ENCODE peak calls at places on chromosome 21, in five cellular contexts. One of them, this sample, is unnamed.

GRCh38 chr21:34926784-34927548 is 122.1 kb downstream of the RUNX1 start:
- DNase-seq in HL-60: no peak
- DNase-seq in breast epithelium: no peak
- DNase-seq in IMR-90: peak; percentile 44
- DNase-seq in Peyer's patch: peak; percentile 78
- DNase-seq in this sample: no peak

GRCh38 chr21:25895565-25896205 is 160.9 kb downstream of the GABPA start:
- DNase-seq in HL-60: peak; percentile 10
- DNase-seq in breast epithelium: no peak
- DNase-seq in IMR-90: peak; percentile 45
- DNase-seq in Peyer's patch: no peak
- DNase-seq in this sample: peak; percentile 63

GRCh38 chr21:42360317-42360716 is 6.0 kb downstream of the TFF1 start:
- DNase-seq in HL-60: no peak
- DNase-seq in breast epithelium: no peak
- DNase-seq in IMR-90: no peak
- DNase-seq in Peyer's patch: no peak
- DNase-seq in this sample: no peak

GRCh38 chr21:25329227-25329626 is 278.1 kb downstream of the MRPL39 start:
- DNase-seq in HL-60: no peak
- DNase-seq in breast epithelium: no peak
- DNase-seq in IMR-90: peak; percentile 91
- DNase-seq in Peyer's patch: no peak
- DNase-seq in this sample: peak; percentile 78

GRCh38 chr21:31233711-31234110 is 110.3 kb downstream of the TIAM1 start:
- DNase-seq in HL-60: no peak
- DNase-seq in breast epithelium: no peak
- DNase-seq in IMR-90: no peak
- DNase-seq in Peyer's patch: no peak
- DNase-seq in this sample: no peak

GRCh38 chr21:27564684-27565280 is 597.9 kb upstream of the ADAMTS5 start:
- DNase-seq in HL-60: no peak
- DNase-seq in breast epithelium: peak; percentile 22
- DNase-seq in IMR-90: peak; percentile 70
- DNase-seq in Peyer's patch: peak; percentile 59
- DNase-seq in this sample: peak; percentile 68

GRCh38 chr21:26686278-26686677 is 113.2 kb upstream of the CYYR1 start:
- DNase-seq in HL-60: no peak
- DNase-seq in breast epithelium: no peak
- DNase-seq in IMR-90: peak; percentile 44
- DNase-seq in Peyer's patch: no peak
- DNase-seq in this sample: peak; percentile 63

GRCh38 chr21:45401916-45402900 is 2.8 kb upstream of the COL18A1 start:
- DNase-seq in HL-60: no peak
- DNase-seq in breast epithelium: no peak
- DNase-seq in IMR-90: no peak
- DNase-seq in Peyer's patch: no peak
- DNase-seq in this sample: no peak

GRCh38 chr21:14383596-14384210 is 757 bp upstream of the HSPA13 start:
- DNase-seq in HL-60: no peak
- DNase-seq in breast epithelium: no peak
- DNase-seq in IMR-90: peak; percentile 5
- DNase-seq in Peyer's patch: no peak
- DNase-seq in this sample: no peak

GRCh38 chr21:41615613-41616012 is 107.7 kb upstream of the TMPRSS2 start:
- DNase-seq in HL-60: no peak
- DNase-seq in breast epithelium: peak; percentile 66
- DNase-seq in IMR-90: peak; percentile 99
- DNase-seq in Peyer's patch: no peak
- DNase-seq in this sample: peak; percentile 75

GRCh38 chr21:37758997-37759396 is 157.3 kb downstream of the KCNJ6 start:
- DNase-seq in HL-60: no peak
- DNase-seq in breast epithelium: no peak
- DNase-seq in IMR-90: peak; percentile 62
- DNase-seq in Peyer's patch: peak; percentile 52
- DNase-seq in this sample: peak; percentile 69
- TF ChIP-seq CTCF in HL-60: peak; percentile 44
- TF ChIP-seq CTCF in breast epithelium: no peak
- TF ChIP-seq CTCF in IMR-90: peak; percentile 89
- TF ChIP-seq CTCF in Peyer's patch: peak; percentile 61
- TF ChIP-seq CTCF in this sample: peak; percentile 71

GRCh38 chr21:44376606-44377005 is 23.2 kb downstream of the TRPM2 start:
- DNase-seq in HL-60: no peak
- DNase-seq in breast epithelium: no peak
- DNase-seq in IMR-90: no peak
- DNase-seq in Peyer's patch: peak; percentile 29
- DNase-seq in this sample: no peak

GRCh38 chr21:44378646-44379581 is 25.5 kb downstream of the TRPM2 start:
- DNase-seq in HL-60: no peak
- DNase-seq in breast epithelium: no peak
- DNase-seq in IMR-90: no peak
- DNase-seq in Peyer's patch: peak; percentile 25
- DNase-seq in this sample: no peak

GRCh38 chr21:44375686-44376320 is 22.4 kb downstream of the TRPM2 start:
- DNase-seq in HL-60: no peak
- DNase-seq in breast epithelium: no peak
- DNase-seq in IMR-90: no peak
- DNase-seq in Peyer's patch: peak; percentile 43
- DNase-seq in this sample: no peak

GRCh38 chr21:44377922-44378645 is 24.7 kb downstream of the TRPM2 start:
- DNase-seq in HL-60: no peak
- DNase-seq in breast epithelium: no peak
- DNase-seq in IMR-90: no peak
- DNase-seq in Peyer's patch: peak; percentile 17
- DNase-seq in this sample: no peak

GRCh38 chr21:44377201-44377921 is 23.9 kb downstream of the TRPM2 start:
- DNase-seq in HL-60: no peak
- DNase-seq in breast epithelium: no peak
- DNase-seq in IMR-90: no peak
- DNase-seq in Peyer's patch: peak; percentile 37
- DNase-seq in this sample: no peak
- TF ChIP-seq CTCF in HL-60: no peak
- TF ChIP-seq CTCF in breast epithelium: no peak
- TF ChIP-seq CTCF in IMR-90: no peak
- TF ChIP-seq CTCF in Peyer's patch: no peak
- TF ChIP-seq CTCF in this sample: no peak

DNA sequence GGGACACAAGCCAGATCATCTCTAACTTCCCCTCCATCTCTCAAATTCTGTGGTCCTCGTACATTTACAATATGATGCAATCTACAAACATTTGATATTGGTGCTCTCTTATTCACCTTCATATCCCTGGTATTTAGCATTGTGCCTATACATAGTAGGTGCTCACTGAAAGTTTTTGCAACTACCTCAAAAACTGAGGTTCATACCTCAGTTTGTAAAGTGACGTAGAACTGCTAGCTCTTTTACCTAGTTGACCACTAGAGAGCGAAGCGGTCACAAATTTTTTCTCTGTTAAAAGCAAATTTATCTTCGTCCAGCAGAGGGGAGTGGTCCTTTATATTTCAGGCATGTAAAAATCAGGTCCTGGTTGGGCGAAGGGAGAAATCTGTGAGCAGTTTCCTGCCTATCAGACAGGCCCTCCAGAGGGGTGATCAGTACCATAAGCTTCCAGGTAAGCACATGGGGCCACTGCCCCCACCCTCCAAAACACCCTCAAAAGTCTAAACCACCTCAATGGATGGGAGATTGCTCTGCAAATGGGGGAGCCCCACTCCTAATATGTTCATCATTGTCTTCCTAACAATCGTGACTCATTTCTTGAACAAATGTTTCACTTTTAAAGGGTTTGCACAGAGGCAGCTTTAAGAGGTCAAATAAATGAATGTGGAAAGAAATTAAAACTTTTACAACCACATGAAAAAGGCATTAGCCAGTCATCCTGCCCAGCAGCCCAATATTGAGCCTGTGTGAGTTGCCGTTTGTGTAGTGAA is 10.6 kb upstream of the HLCS start:
- DNase-seq in HL-60: no peak
- DNase-seq in breast epithelium: no peak
- DNase-seq in IMR-90: peak; percentile 75
- DNase-seq in Peyer's patch: peak; percentile 64
- DNase-seq in this sample: peak; percentile 66
- TF ChIP-seq CTCF in HL-60: peak; percentile 61
- TF ChIP-seq CTCF in breast epithelium: peak; percentile 69
- TF ChIP-seq CTCF in IMR-90: peak; percentile 89
- TF ChIP-seq CTCF in Peyer's patch: peak; percentile 53
- TF ChIP-seq CTCF in this sample: peak; percentile 44

GRCh38 chr21:43361493-43362296 is 65.2 kb downstream of the SIK1 start:
- DNase-seq in HL-60: no peak
- DNase-seq in breast epithelium: peak; percentile 89
- DNase-seq in IMR-90: peak; percentile 79
- DNase-seq in Peyer's patch: peak; percentile 86
- DNase-seq in this sample: peak; percentile 95

GRCh38 chr21:43361127-43361492 is 65.8 kb downstream of the SIK1 start:
- DNase-seq in HL-60: no peak
- DNase-seq in breast epithelium: peak; percentile 60
- DNase-seq in IMR-90: peak; percentile 63
- DNase-seq in Peyer's patch: peak; percentile 69
- DNase-seq in this sample: peak; percentile 59

GRCh38 chr21:43363506-43364260 is 63.2 kb downstream of the SIK1 start:
- DNase-seq in HL-60: no peak
- DNase-seq in breast epithelium: no peak
- DNase-seq in IMR-90: no peak
- DNase-seq in Peyer's patch: no peak
- DNase-seq in this sample: no peak

GRCh38 chr21:43362928-43363314 is 64.0 kb downstream of the SIK1 start:
- DNase-seq in HL-60: no peak
- DNase-seq in breast epithelium: no peak
- DNase-seq in IMR-90: no peak
- DNase-seq in Peyer's patch: no peak
- DNase-seq in this sample: no peak

GRCh38 chr21:43362306-43362927 is 64.5 kb downstream of the SIK1 start:
- DNase-seq in HL-60: no peak
- DNase-seq in breast epithelium: peak; percentile 82
- DNase-seq in IMR-90: peak; percentile 86
- DNase-seq in Peyer's patch: peak; percentile 89
- DNase-seq in this sample: peak; percentile 68
- TF ChIP-seq CTCF in HL-60: no peak
- TF ChIP-seq CTCF in breast epithelium: no peak
- TF ChIP-seq CTCF in IMR-90: peak; percentile 9
- TF ChIP-seq CTCF in Peyer's patch: no peak
- TF ChIP-seq CTCF in this sample: no peak

GRCh38 chr21:46600978-46601377 is 3.9 kb downstream of the S100B start:
- DNase-seq in HL-60: no peak
- DNase-seq in breast epithelium: no peak
- DNase-seq in IMR-90: no peak
- DNase-seq in Peyer's patch: no peak
- DNase-seq in this sample: no peak
- TF ChIP-seq CTCF in HL-60: no peak
- TF ChIP-seq CTCF in breast epithelium: no peak
- TF ChIP-seq CTCF in IMR-90: no peak
- TF ChIP-seq CTCF in Peyer's patch: no peak
- TF ChIP-seq CTCF in this sample: no peak

GRCh38 chr21:21051109-21052055 is 53.2 kb downstream of the NCAM2 start:
- DNase-seq in HL-60: peak; percentile 50
- DNase-seq in breast epithelium: no peak
- DNase-seq in IMR-90: no peak
- DNase-seq in Peyer's patch: no peak
- DNase-seq in this sample: no peak
- TF ChIP-seq CTCF in HL-60: no peak
- TF ChIP-seq CTCF in breast epithelium: no peak
- TF ChIP-seq CTCF in IMR-90: no peak
- TF ChIP-seq CTCF in Peyer's patch: no peak
- TF ChIP-seq CTCF in this sample: no peak

DNA sequence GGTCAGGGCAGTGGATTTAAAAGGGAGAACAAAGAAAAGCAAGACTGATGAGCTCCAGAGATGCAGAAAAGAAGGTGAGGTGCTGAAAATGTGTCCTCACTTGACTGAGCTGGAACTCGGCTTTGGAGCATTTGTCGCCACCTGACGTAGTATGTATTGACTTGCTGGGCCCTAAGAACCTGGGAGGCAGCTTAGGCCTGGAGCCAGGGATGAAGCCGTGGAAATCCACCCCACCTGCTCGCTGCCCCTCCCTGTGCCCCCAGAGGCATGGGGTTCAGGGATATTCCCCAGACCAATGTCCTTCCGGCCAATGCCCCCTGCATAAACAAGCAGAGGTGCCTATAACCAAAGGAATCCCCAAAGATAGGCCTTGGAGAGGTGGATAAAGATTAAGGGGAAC is 14.3 kb downstream of the MRAP start:
- DNase-seq in HL-60: no peak
- DNase-seq in breast epithelium: no peak
- DNase-seq in IMR-90: no peak
- DNase-seq in Peyer's patch: no peak
- DNase-seq in this sample: no peak
- TF ChIP-seq CTCF in HL-60: no peak
- TF ChIP-seq CTCF in breast epithelium: no peak
- TF ChIP-seq CTCF in IMR-90: no peak
- TF ChIP-seq CTCF in Peyer's patch: no peak
- TF ChIP-seq CTCF in this sample: no peak

This sample was measured in epithelial cell of esophagus.